ENCODE peak calls at places on chromosomes 7 and 10, in five cellular contexts. H, J, Y, K and V are unnamed samples.
A peak's percentile ranks its signal among the peaks of the same experiment; 100 is the strongest.

GRCh38 chr7:14924398-14924797 is 21.8 kb upstream of the DGKB start:
- DNase-seq in Y (no peak), H (no peak), J (no peak), K (no peak), V (no peak)

GRCh38 chr7:128894101-128894440 is 16.4 kb downstream of the KCP start:
- DNase-seq in J (no peak), K (no peak), Y (no peak), H (no peak), V (no peak)

GRCh38 chr10:4303045-4303444 is 518.0 kb upstream of the KLF6 start:
- DNase-seq in K (no peak), J (no peak), H (no peak), Y (peak; percentile 37), V (no peak)

GRCh38 chr7:139095194-139095659 is 14.3 kb downstream of the ZC3HAV1 start:
- DNase-seq in H (no peak), Y (no peak), K (no peak), J (no peak), V (peak; percentile 83)

GRCh38 chr10:102375867-102376266 is 19.6 kb upstream of the NFKB2 start:
- DNase-seq in J (no peak), K (no peak), H (no peak), Y (no peak), V (no peak)

GRCh38 chr7:17952387-17952786 is 12.1 kb upstream of the SNX13 start:
- DNase-seq in K (no peak), J (no peak), H (no peak), Y (no peak), V (peak; percentile 52)

GRCh38 chr7:1842321-1843221 is 172.5 kb downstream of the ELFN1 start:
- DNase-seq in J (peak; percentile 59), K (peak; percentile 8), Y (no peak), H (peak; percentile 48), V (no peak)

GRCh38 chr10:117217196-117217761 is 20.0 kb downstream of the KCNK18 start:
- DNase-seq in J (peak; percentile 27), H (no peak), K (peak; percentile 37), Y (no peak), V (peak; percentile 51)

GRCh38 chr10:79292789-79293746 is 54.2 kb upstream of the PPIF start:
- DNase-seq in H (no peak), Y (no peak), J (no peak), K (no peak), V (peak; percentile 63)

GRCh38 chr10:77405771-77406241 is 231.8 kb downstream of the KCNMA1 start:
- DNase-seq in J (peak; percentile 93), Y (peak; percentile 61), K (peak; percentile 95), H (peak; percentile 26), V (peak; percentile 45)

GRCh38 chr7:102064361-102065025 is 222.2 kb upstream of the SH2B2 start:
- DNase-seq in K (no peak), Y (no peak), H (no peak), J (peak; percentile 73), V (no peak)

GRCh38 chr10:4848341-4849041 is 22.5 kb downstream of the AKR1E2 start:
- DNase-seq in J (no peak), H (no peak), K (no peak), Y (no peak), V (no peak)

GRCh38 chr7:113040849-113041248 is 45.8 kb downstream of the GPR85 start:
- DNase-seq in K (no peak), Y (no peak), J (no peak), H (peak; percentile 40), V (no peak)

GRCh38 chr7:111678281-111678680 is 116.0 kb upstream of the IMMP2L start:
- DNase-seq in Y (peak; percentile 34), K (no peak), J (no peak), H (no peak), V (no peak)

GRCh38 chr10:57628592-57629284 is 639.0 kb downstream of the IPMK start:
- DNase-seq in H (no peak), J (no peak), K (no peak), Y (no peak), V (no peak)

GRCh38 chr7:65798111-65799075 is 74.5 kb upstream of the VKORC1L1 start:
- DNase-seq in H (no peak), J (no peak), Y (peak; percentile 43), K (no peak), V (peak; percentile 43)

GRCh38 chr10:71880425-71881306 is 29.6 kb upstream of the PSAP start:
- DNase-seq in H (no peak), Y (no peak), J (peak; percentile 63), K (no peak), V (no peak)

GRCh38 chr7:18352339-18353255 is 143.0 kb upstream of the HDAC9 start:
- DNase-seq in H (peak; percentile 66), Y (peak; percentile 57), J (peak; percentile 64), K (peak; percentile 54), V (peak; percentile 15)

GRCh38 chr7:38448076-38448475 is 174.6 kb upstream of the TARP start:
- DNase-seq in H (no peak), J (no peak), K (no peak), Y (no peak), V (no peak)

GRCh38 chr7:124893140-124893810 is 36.4 kb downstream of the POT1 start:
- DNase-seq in H (no peak), J (no peak), K (no peak), Y (no peak), V (no peak)

GRCh38 chr10:50946991-50947781 is 61.8 kb upstream of the A1CF start:
- DNase-seq in H (no peak), J (no peak), Y (peak; percentile 47), K (no peak), V (no peak)

GRCh38 chr7:132485600-132486594 is 90.4 kb downstream of the PLXNA4 start:
- DNase-seq in K (peak; percentile 25), H (peak; percentile 26), Y (no peak), J (no peak), V (no peak)

GRCh38 chr10:97024181-97025073 is 161.3 kb downstream of the SLIT1 start:
- DNase-seq in J (no peak), Y (peak; percentile 89), H (peak; percentile 66), K (peak; percentile 52), V (peak; percentile 54)

GRCh38 chr10:73786512-73786885 is 1.1 kb downstream of the ZSWIM8 start:
- DNase-seq in Y (no peak), H (no peak), K (no peak), J (no peak), V (no peak)
- TF ChIP-seq CTCF in Y (no peak), H (no peak), K (no peak), J (no peak), V (no peak)

DNA sequence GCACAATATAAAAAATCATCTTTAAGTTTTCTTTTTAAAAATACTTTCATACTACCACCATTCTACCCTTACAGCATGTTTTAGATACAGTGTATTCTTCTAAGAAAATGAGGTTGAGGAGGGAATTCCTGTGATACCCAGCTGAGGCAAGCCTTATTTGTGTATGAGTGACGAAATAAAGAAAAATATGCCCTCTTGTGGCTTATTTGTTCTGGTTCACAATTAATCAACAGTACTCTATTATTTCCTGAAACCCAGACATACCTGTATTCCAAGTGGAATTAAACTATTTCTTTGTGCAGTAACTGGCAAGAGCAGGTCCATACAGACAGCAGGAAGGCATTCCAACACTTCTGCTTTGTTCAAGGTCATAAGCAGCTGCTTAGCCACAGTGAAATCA is 4.5 kb upstream of the SEMA3D start:
- DNase-seq in K (no peak), J (no peak), Y (no peak), H (no peak), V (no peak)
- TF ChIP-seq CTCF in K (peak; percentile 20), J (peak; percentile 36), Y (peak; percentile 36), H (peak; percentile 24), V (no peak)

DNA sequence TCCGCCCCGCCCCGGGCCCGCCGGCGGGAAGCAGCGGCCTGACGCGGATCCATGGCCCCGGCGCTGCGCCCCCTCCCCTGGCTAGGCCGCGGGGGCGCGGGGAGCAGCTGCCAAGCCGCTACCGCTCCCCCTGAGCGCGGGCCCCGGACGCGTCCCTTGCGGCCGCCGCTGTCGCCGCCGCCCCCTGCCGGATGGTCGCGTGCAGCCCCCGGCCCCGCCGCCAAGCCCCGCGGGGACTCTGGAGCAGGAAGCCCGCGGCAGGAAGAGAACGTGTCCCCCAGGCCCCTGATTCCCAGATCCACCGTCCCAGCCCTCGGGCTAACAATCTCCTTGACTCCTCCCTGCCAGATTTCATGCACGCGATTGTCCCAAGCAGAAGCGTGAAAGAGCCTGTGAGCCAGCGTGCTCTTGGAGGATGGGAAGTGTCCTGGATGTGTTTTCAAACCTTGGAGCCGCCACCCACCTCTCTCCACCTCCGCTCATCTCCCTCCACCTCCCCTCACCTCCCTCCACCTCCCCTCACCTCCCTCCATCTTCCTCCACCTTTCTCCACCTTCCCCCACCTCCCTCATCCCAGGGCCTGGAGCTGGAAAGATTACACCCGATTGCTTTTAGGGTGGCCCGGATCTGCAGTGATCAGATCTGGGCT is 419 bp upstream of the PRTFDC1 start:
- DNase-seq in H (peak; percentile 68), K (peak; percentile 40), J (peak; percentile 79), Y (peak; percentile 20), V (peak; percentile 63)
- TF ChIP-seq CTCF in H (no peak), K (no peak), J (no peak), Y (no peak), V (peak; percentile 68)

GRCh38 chr10:69451784-69452251 is 553 bp downstream of the TSPAN15 start:
- DNase-seq in K (peak; percentile 79), Y (no peak), H (peak; percentile 26), J (no peak), V (no peak)

GRCh38 chr10:69452676-69453415 is 1.6 kb downstream of the TSPAN15 start:
- DNase-seq in H (no peak), J (no peak), K (no peak), Y (no peak), V (no peak)

GRCh38 chr10:69446650-69447151 is 4.6 kb upstream of the TSPAN15 start:
- DNase-seq in H (no peak), K (no peak), Y (peak; percentile 88), J (no peak), V (no peak)

GRCh38 chr10:69451209-69451783 is at the start of gene TSPAN15:
- DNase-seq in J (peak; percentile 94), H (peak; percentile 96), Y (peak; percentile 70), K (peak; percentile 92), V (peak; percentile 89)

GRCh38 chr10:69449841-69450240 is 1.4 kb upstream of the TSPAN15 start:
- DNase-seq in K (peak; percentile 75), J (peak; percentile 86), Y (peak; percentile 43), H (peak; percentile 90), V (peak; percentile 45)
- TF ChIP-seq CTCF in K (peak; percentile 69), J (peak; percentile 79), Y (peak; percentile 69), H (peak; percentile 56), V (peak; percentile 24)

DNA sequence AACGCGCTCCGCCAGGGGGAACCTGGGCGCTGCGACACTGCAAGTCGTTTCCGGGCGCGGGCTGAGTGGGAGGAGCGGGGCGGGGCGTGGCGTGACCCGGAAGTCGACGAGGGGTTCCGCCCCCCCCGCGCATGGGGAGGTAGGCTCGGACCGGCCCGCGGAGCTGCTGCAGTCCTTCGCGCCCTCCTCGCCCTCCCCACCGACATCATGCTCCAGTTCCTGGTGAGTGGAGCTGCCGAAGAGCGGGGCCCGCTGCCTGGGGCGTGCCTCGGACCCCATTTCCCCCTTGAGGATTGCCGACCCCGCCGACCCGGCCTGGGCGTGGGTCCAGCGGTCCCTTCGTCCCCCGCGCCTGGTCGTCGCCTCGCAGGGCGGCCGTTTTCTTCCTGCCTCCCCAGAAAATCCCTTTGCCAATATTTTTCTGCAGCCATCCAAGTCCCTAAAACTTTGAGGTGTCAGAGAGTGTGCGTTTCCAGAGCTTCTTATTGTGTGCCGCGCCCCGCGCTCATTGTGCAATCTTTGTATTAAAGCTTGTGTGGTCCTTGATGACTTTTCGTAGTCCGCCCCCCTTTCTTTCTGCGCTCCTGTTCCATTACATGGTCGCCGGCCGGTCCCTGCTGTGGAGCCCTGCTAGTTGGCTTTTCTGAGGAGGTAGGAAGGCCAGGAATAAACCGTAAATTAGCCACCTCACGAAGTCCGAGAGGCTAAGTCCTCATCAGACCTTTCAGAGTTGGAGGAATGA is at the start of gene STMP1:
- DNase-seq in J (peak; percentile 99), K (peak; percentile 97), H (peak; percentile 97), Y (peak; percentile 92), V (peak; percentile 97)
- TF ChIP-seq CTCF in J (peak; percentile 50), K (peak; percentile 74), H (peak; percentile 73), Y (peak; percentile 69), V (peak; percentile 78)

GRCh38 chr10:29926649-29927048 is 132.7 kb downstream of the JCAD start:
- DNase-seq in J (peak; percentile 41), Y (peak; percentile 49), K (no peak), H (no peak), V (no peak)
- TF ChIP-seq CTCF in J (peak; percentile 75), Y (peak; percentile 94), K (peak; percentile 43), H (peak; percentile 85), V (no peak)